ENCODE peak calls at places on chromosomes 13 and 19, in four cellular contexts. T is NCI-H1694 treated with DMSO at 0.1 percent for 48 hours; O is SIG-M5; K is activated T-helper 2 cell treated with anti-CD3 and anti-CD28 coated beads, Interferon-gamma antibody, Interleukin-2, Interleukin-4, amounts not matched to agents 10 μg/mL and 5 μg/mL and 100 μg/mL, durations not matched to agents 14 hours and 24 hours and 36 hours. M is an unnamed sample.

GRCh38 chr19:45598267-45599011 is 3.6 kb downstream of the GPR4 start:
- DNase-seq in K (no peak), T (no peak), O (no peak), M (no peak)

GRCh38 chr13:75549262-75550158 is at the start of gene UCHL3:
- DNase-seq in T (peak), K (peak), O (peak), M (peak)

GRCh38 chr19:28406966-28407365 is 806.0 kb downstream of the UQCRFS1 start:
- DNase-seq in T (no peak), O (no peak), K (no peak), M (no peak)

GRCh38 chr19:17489392-17490030 is 19.2 kb downstream of the SLC27A1 start:
- DNase-seq in O (no peak), K (no peak), T (no peak), M (no peak)

GRCh38 chr13:21685485-21686064 is 14.7 kb downstream of the FGF9 start:
- DNase-seq in O (no peak), T (no peak), K (no peak), M (no peak)

GRCh38 chr13:50686547-50686946 is 156.9 kb downstream of the DLEU7 start:
- DNase-seq in K (peak), T (no peak), O (no peak), M (no peak)

GRCh38 chr13:66795636-66796035 is 434.5 kb downstream of the PCDH9 start:
- DNase-seq in T (no peak), O (no peak), K (no peak), M (no peak)

GRCh38 chr13:113322043-113322461 is 25.0 kb downstream of the LAMP1 start:
- DNase-seq in K (no peak), O (no peak), T (no peak), M (no peak)

GRCh38 chr19:38250821-38251563 is 5.2 kb downstream of the PPP1R14A start:
- DNase-seq in T (peak), K (no peak), O (no peak), M (peak)

GRCh38 chr13:105878119-105878518 is 657.3 kb downstream of the EFNB2 start:
- DNase-seq in K (no peak), O (no peak), T (no peak), M (no peak)

M was measured in DMS 273 treated with DMSO at 0.1 percent for 48 hours.